ENCODE peak calls at places on chromosomes 2 and 18, in ten cellular contexts. A, Q, P, U, E, M, B, T, G and R are unnamed samples. For H3K4me1, the result is how much of the 10 kb centered on the place peaks cover.

GRCh38 chr2:109266998-109267854 is 138.2 kb downstream of the SH3RF3 start:
- DNase-seq in A (no peak), Q (no peak), P (peak), U (no peak), E (no peak), M (no peak), B (no peak), T (no peak), G (no peak), R (no peak)

GRCh38 chr2:79832540-79833234 is 319.8 kb downstream of the CTNNA2 start:
- DNase-seq in A (no peak), Q (no peak), P (no peak), U (peak), E (no peak), M (no peak), B (no peak), T (no peak), G (no peak), R (no peak)

GRCh38 chr2:102033028-102033749 is 41.4 kb downstream of the IL1R2 start:
- DNase-seq in A (peak), Q (peak), P (peak), U (peak), E (peak), M (peak), B (peak), T (peak), G (peak), R (no peak)

GRCh38 chr2:234291765-234292204 is 205.1 kb downstream of the ARL4C start:
- DNase-seq in A (no peak), Q (peak), P (peak), U (peak), E (peak), M (no peak), B (no peak), T (peak), G (peak), R (no peak)

GRCh38 chr2:171566099-171566498 is 43.8 kb downstream of the CYBRD1 start:
- DNase-seq in A (no peak), Q (no peak), P (no peak), U (no peak), E (no peak), M (no peak), B (no peak), T (no peak), G (no peak), R (no peak)

GRCh38 chr2:43515807-43516497 is 79.9 kb downstream of the THADA start:
- DNase-seq in A (no peak), Q (no peak), P (no peak), U (no peak), E (no peak), M (no peak), B (no peak), T (no peak), G (no peak), R (no peak)

GRCh38 chr18:3251963-3252277 is 4.3 kb downstream of the MYL12A start:
- DNase-seq in A (no peak), Q (no peak), P (no peak), U (no peak), E (no peak), M (no peak), B (no peak), T (peak), G (no peak), R (no peak)

GRCh38 chr18:56812674-56813073 is 161.5 kb downstream of the WDR7 start:
- DNase-seq in A (no peak), Q (no peak), P (no peak), U (no peak), E (no peak), M (no peak), B (no peak), T (no peak), G (no peak), R (no peak)

GRCh38 chr2:25570161-25570840 is 103.1 kb downstream of the DTNB start:
- DNase-seq in A (no peak), Q (no peak), P (no peak), U (no peak), E (no peak), M (no peak), B (no peak), T (peak), G (no peak), R (no peak)

GRCh38 chr2:74008761-74009395 is 24.2 kb downstream of the TET3 start:
- DNase-seq in A (no peak), Q (no peak), P (no peak), U (no peak), E (no peak), M (no peak), B (no peak), T (no peak), G (no peak), R (no peak)

GRCh38 chr2:168722592-168722991 is 79.8 kb upstream of the NOSTRIN start:
- DNase-seq in A (no peak), Q (peak), P (peak), U (no peak), E (peak), M (no peak), B (peak), T (peak), G (no peak), R (peak)

GRCh38 chr2:23683001-23683400 is 243.9 kb downstream of the ATAD2B start:
- DNase-seq in A (no peak), Q (no peak), P (no peak), U (no peak), E (no peak), M (no peak), B (no peak), T (no peak), G (no peak), R (no peak)

GRCh38 chr2:234964631-234965461 is 13.0 kb downstream of the SH3BP4 start:
- DNase-seq in A (peak), Q (no peak), P (no peak), U (no peak), E (no peak), M (no peak), B (no peak), T (no peak), G (no peak), R (no peak)

GRCh38 chr2:132815522-132815921 is 145.5 kb upstream of the LYPD1 start:
- DNase-seq in A (no peak), Q (no peak), P (no peak), U (peak), E (no peak), M (no peak), B (no peak), T (peak), G (no peak), R (no peak)

GRCh38 chr2:68837861-68838341 is 33.3 kb downstream of the BMP10 start:
- DNase-seq in A (no peak), Q (no peak), P (no peak), U (no peak), E (no peak), M (no peak), B (no peak), T (peak), G (no peak), R (no peak)

GRCh38 chr18:59540356-59540755 is 156.9 kb downstream of the CCBE1 start:
- DNase-seq in A (no peak), Q (no peak), P (no peak), U (no peak), E (no peak), M (no peak), B (no peak), T (no peak), G (no peak), R (no peak)

GRCh38 chr2:45268631-45269030 is 259.4 kb upstream of the SIX2 start:
- DNase-seq in A (no peak), Q (no peak), P (no peak), U (no peak), E (no peak), M (no peak), B (no peak), T (no peak), G (no peak), R (no peak)

DNA sequence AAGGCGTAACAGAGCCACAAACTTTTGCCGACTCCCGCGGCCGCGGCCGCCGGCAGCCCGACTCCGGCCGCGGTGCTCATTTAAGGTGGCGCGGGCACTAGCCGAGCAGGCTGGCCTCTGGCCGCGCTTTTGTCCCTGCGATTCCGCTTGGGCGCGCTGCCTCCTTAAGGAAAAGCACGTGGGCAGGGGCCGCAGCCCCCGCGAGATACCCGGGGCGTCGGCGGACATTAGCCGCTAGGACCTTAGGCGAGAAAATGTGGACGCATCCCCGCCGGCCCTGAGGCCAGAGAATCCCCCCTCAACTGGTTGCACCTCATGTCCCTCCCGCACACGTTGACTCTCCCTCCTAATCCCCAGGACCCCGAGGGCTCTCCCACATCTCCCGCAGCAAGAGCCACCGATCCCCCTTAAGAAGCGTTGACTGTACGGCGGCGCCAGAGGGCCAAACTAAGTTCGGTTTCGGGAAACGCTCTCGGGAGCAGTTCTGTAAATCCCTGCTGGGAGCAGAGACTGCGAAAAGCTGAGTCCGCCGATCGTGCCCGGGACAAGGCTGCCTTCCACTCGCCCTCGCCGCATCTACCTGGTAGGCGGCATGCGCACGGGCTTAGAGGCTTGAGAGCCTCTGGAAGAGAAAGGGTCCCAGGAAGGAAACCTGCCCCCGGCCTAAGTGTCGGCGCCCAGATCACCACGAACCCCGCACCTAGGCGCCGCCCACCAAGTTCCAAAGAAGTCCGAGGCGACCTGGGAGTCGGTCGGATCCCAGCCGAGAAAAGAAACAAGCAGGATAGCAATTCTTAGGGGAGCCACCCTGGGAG is 1.8 kb upstream of the SATB2 start:
- DNase-seq in A (peak), Q (peak), P (peak), U (peak), E (peak), M (peak), B (peak), T (peak), G (peak), R (peak)
- TF ChIP-seq POLR2A in A (no peak), Q (no peak), P (no peak), U (peak), E (no peak), M (peak), B (no peak), T (no peak), G (peak), R (no peak)

GRCh38 chr2:95392730-95393455 is 9.6 kb upstream of the FAHD2A start:
- DNase-seq in A (peak), Q (no peak), P (peak), U (no peak), E (no peak), M (peak), B (no peak), T (no peak), G (no peak), R (no peak)
- TF ChIP-seq CTCF in A (no peak), Q (no peak), P (no peak), U (no peak), E (no peak), M (no peak), B (no peak), T (no peak), G (no peak), R (no peak)

GRCh38 chr18:63301458-63301857 is 18.1 kb downstream of the BCL2 start:
- DNase-seq in A (no peak), Q (no peak), P (no peak), U (no peak), E (peak), M (no peak), B (no peak), T (no peak), G (no peak), R (no peak)
- H3K4me1 ChIP-seq in A (under half), Q (under half), P (under half), U (under half), E (half or more), M (under half), B (under half), T (under half), G (under half), R (half or more)

GRCh38 chr2:10448646-10449480 is 736 bp upstream of the ODC1 start:
- DNase-seq in A (peak), Q (peak), P (peak), U (peak), E (peak), M (no peak), B (no peak), T (peak), G (peak), R (peak)
- TF ChIP-seq POLR2A in A (no peak), Q (no peak), P (no peak), U (peak), E (no peak), M (peak), B (peak), T (no peak), G (peak), R (peak)

GRCh38 chr2:233129351-233129978 is 69.3 kb downstream of the INPP5D start:
- DNase-seq in A (no peak), Q (no peak), P (no peak), U (no peak), E (no peak), M (no peak), B (no peak), T (no peak), G (no peak), R (no peak)
- TF ChIP-seq CTCF in A (no peak), Q (no peak), P (no peak), U (no peak), E (no peak), M (no peak), B (no peak), T (no peak), G (no peak), R (no peak)

GRCh38 chr18:48545690-48546365 is 7.0 kb downstream of the CTIF start:
- DNase-seq in A (no peak), Q (peak), P (peak), U (peak), E (peak), M (peak), B (peak), T (peak), G (no peak), R (no peak)

GRCh38 chr18:48543228-48543627 is 4.4 kb downstream of the CTIF start:
- DNase-seq in A (no peak), Q (no peak), P (peak), U (no peak), E (no peak), M (no peak), B (no peak), T (no peak), G (no peak), R (no peak)

GRCh38 chr18:48542513-48543181 is 3.8 kb downstream of the CTIF start:
- DNase-seq in A (no peak), Q (no peak), P (no peak), U (no peak), E (no peak), M (no peak), B (no peak), T (no peak), G (no peak), R (no peak)

GRCh38 chr18:48544661-48545415 is 6.0 kb downstream of the CTIF start:
- DNase-seq in A (no peak), Q (no peak), P (no peak), U (no peak), E (no peak), M (no peak), B (no peak), T (no peak), G (no peak), R (no peak)

DNA sequence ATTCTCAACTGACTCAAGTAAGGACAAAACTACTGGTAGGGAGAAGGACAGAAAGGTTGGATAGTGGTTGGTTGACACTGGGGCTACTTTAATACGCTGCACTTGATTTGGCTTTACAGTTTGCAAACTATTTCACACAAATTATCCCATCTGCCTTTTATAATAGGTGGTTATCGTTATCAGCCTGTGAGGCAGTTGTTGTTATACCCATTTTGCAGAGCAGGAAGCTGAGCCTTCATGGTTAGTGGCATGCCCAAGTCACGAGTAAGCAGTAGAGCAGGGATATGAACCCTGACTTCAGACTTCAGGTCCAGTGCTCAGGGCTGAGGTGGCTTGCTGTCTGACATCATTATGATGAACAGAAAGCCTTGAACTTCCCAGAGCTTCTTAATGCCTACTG is 5.3 kb downstream of the CTIF start:
- DNase-seq in A (no peak), Q (no peak), P (no peak), U (no peak), E (no peak), M (no peak), B (no peak), T (peak), G (no peak), R (no peak)
- H3K4me1 ChIP-seq in A (under half), Q (half or more), P (half or more), U (half or more), E (half or more), M (under half), B (under half), T (half or more), G (under half), R (under half)

GRCh38 chr2:82198809-82199492 is 1894.4 kb upstream of the LRRTM1 start:
- DNase-seq in A (no peak), Q (no peak), P (no peak), U (no peak), E (no peak), M (no peak), B (no peak), T (no peak), G (no peak), R (no peak)

GRCh38 chr2:82199493-82199852 is 1894.9 kb upstream of the LRRTM1 start:
- DNase-seq in A (no peak), Q (no peak), P (no peak), U (no peak), E (no peak), M (no peak), B (no peak), T (no peak), G (no peak), R (no peak)
- TF ChIP-seq POLR2A in A (no peak), Q (no peak), P (no peak), U (no peak), E (no peak), M (no peak), B (no peak), T (no peak), G (no peak), R (no peak)

GRCh38 chr2:216064014-216064630 is 17.5 kb downstream of the PECR start:
- DNase-seq in A (no peak), Q (no peak), P (no peak), U (no peak), E (no peak), M (no peak), B (no peak), T (peak), G (no peak), R (no peak)
- TF ChIP-seq CTCF in A (no peak), Q (no peak), P (no peak), U (peak), E (no peak), M (peak), B (no peak), T (peak), G (no peak), R (no peak)

GRCh38 chr2:156435392-156435724 is 821 bp upstream of the GPD2 start:
- DNase-seq in A (no peak), Q (no peak), P (no peak), U (no peak), E (no peak), M (no peak), B (no peak), T (no peak), G (no peak), R (no peak)

GRCh38 chr2:156437272-156437671 is 1.1 kb downstream of the GPD2 start:
- DNase-seq in A (no peak), Q (peak), P (peak), U (peak), E (no peak), M (no peak), B (no peak), T (peak), G (no peak), R (peak)

GRCh38 chr2:156434461-156435291 is 1.5 kb upstream of the GPD2 start:
- DNase-seq in A (no peak), Q (peak), P (no peak), U (peak), E (no peak), M (no peak), B (no peak), T (peak), G (no peak), R (no peak)

GRCh38 chr2:156436477-156437085 is 402 bp downstream of the GPD2 start:
- DNase-seq in A (no peak), Q (peak), P (no peak), U (peak), E (no peak), M (no peak), B (no peak), T (peak), G (peak), R (no peak)

GRCh38 chr2:156435725-156436476 is at the start of gene GPD2:
- DNase-seq in A (peak), Q (peak), P (peak), U (peak), E (peak), M (peak), B (peak), T (peak), G (peak), R (peak)
- H3K4me1 ChIP-seq in A (under half), Q (half or more), P (under half), U (under half), E (under half), M (under half), B (under half), T (under half), G (under half), R (under half)